ENCODE peak calls at places on chromosome 2, in five cellular contexts. I is GM20000; S is GM19239; Z is EL; N is stimulated activated CD4-positive, alpha-beta T cell treated with anti-CD3 and anti-CD28 coated beads, Interleukin-4, amount 100 ng/mL, for 48 hours. W is an unnamed sample.

GRCh38 chr2:46569061-46569560 is 89.7 kb downstream of the TMEM247 start:
- DNase-seq in I (peak), Z (no peak), N (no peak), S (peak), W (no peak)

GRCh38 chr2:27705851-27706622 is 42.3 kb downstream of the SLC4A1AP start:
- DNase-seq in I (no peak), S (no peak), Z (peak), N (no peak), W (no peak)

GRCh38 chr2:239065537-239065936 is 217.7 kb downstream of the TWIST2 start:
- DNase-seq in I (no peak), Z (no peak), S (no peak), N (no peak), W (no peak)

GRCh38 chr2:47061989-47062678 is 93.0 kb downstream of the STPG4 start:
- DNase-seq in I (no peak), N (no peak), Z (no peak), S (no peak), W (no peak)

GRCh38 chr2:110770308-110770695 is 37.9 kb downstream of the ACOXL start:
- DNase-seq in Z (no peak), S (no peak), I (no peak), N (no peak), W (no peak)

GRCh38 chr2:38129987-38130386 is 54.0 kb upstream of the CYP1B1 start:
- DNase-seq in Z (peak), S (no peak), N (no peak), I (no peak), W (no peak)

GRCh38 chr2:210660-211059 is 53.2 kb downstream of the SH3YL1 start:
- DNase-seq in N (no peak), I (no peak), S (no peak), Z (no peak), W (no peak)

GRCh38 chr2:150532883-150533282 is 45.4 kb upstream of the RND3 start:
- DNase-seq in S (no peak), N (no peak), I (no peak), Z (peak), W (no peak)

GRCh38 chr2:164722604-164723338 is 101.5 kb upstream of the GRB14 start:
- DNase-seq in Z (no peak), I (no peak), S (no peak), N (no peak), W (no peak)

GRCh38 chr2:238876232-238876630 is 28.3 kb downstream of the TWIST2 start:
- DNase-seq in S (no peak), I (no peak), N (no peak), Z (no peak), W (no peak)

GRCh38 chr2:215439404-215439803 is 3.5 kb upstream of the FN1 start:
- DNase-seq in Z (no peak), N (no peak), S (no peak), I (no peak), W (no peak)

GRCh38 chr2:71545572-71546274 is 92.4 kb downstream of the DYSF start:
- DNase-seq in Z (peak), I (peak), N (peak), S (peak), W (peak)

GRCh38 chr2:43100883-43101662 is 125.3 kb downstream of the ZFP36L2 start:
- DNase-seq in Z (no peak), I (no peak), N (no peak), S (no peak), W (no peak)